ENCODE peak calls at places on chromosomes 2 and 18, in ten cellular contexts. L is iPS-NIHi11; G is RKO; O is EL; K is Calu3; J is GM10248; Y is foreskin fibroblast; C is stimulated activated CD4-positive, alpha-beta T cell treated with anti-CD3 and anti-CD28 coated beads, Interleukin-2, amount 100 ng/mL, for 24 hours; X is ACHN; S is mucosa of gallbladder. B is an unnamed sample.

GRCh38 chr2:29389686-29390085 is 274.5 kb downstream of the CLIP4 start:
- DNase-seq in L (no peak), G (no peak), O (no peak), K (no peak), J (no peak), Y (no peak), C (no peak), X (no peak), S (no peak), B (no peak)

GRCh38 chr2:20374919-20375318 is 24.3 kb upstream of the PUM2 start:
- DNase-seq in L (no peak), G (no peak), O (no peak), K (no peak), J (no peak), Y (no peak), C (no peak), X (no peak), S (no peak), B (no peak)

GRCh38 chr2:24926602-24927252 is 6.7 kb upstream of the ADCY3 start:
- DNase-seq in L (no peak), G (no peak), O (peak), K (no peak), J (no peak), Y (peak), C (peak), X (no peak), S (peak), B (no peak)

GRCh38 chr2:226002438-226002837 is 602.9 kb downstream of the NYAP2 start:
- DNase-seq in L (peak), G (peak), O (peak), K (no peak), J (no peak), Y (peak), C (no peak), X (peak), S (no peak), B (no peak)

GRCh38 chr18:2316082-2316481 is 255.2 kb downstream of the METTL4 start:
- DNase-seq in L (no peak), G (no peak), O (no peak), K (no peak), J (no peak), Y (no peak), C (no peak), X (no peak), S (no peak), B (no peak)

GRCh38 chr2:237281900-237282306 is 132.1 kb downstream of the COL6A3 start:
- DNase-seq in L (no peak), G (no peak), O (peak), K (no peak), J (no peak), Y (peak), C (no peak), X (no peak), S (no peak), B (no peak)

GRCh38 chr2:67548317-67549095 is 151.4 kb downstream of the ETAA1 start:
- DNase-seq in L (peak), G (no peak), O (no peak), K (no peak), J (no peak), Y (no peak), C (no peak), X (no peak), S (no peak), B (no peak)

GRCh38 chr2:120434487-120434886 is 88.6 kb downstream of the INHBB start:
- DNase-seq in L (no peak), G (no peak), O (no peak), K (no peak), J (no peak), Y (peak), C (no peak), X (no peak), S (no peak), B (no peak)

GRCh38 chr2:7612969-7613368 is 695.8 kb downstream of the RNF144A start:
- DNase-seq in L (no peak), G (no peak), O (peak), K (no peak), J (no peak), Y (no peak), C (no peak), X (no peak), S (no peak), B (no peak)

GRCh38 chr2:68766378-68766845 is 31.8 kb downstream of the ARHGAP25 start:
- DNase-seq in L (no peak), G (no peak), O (no peak), K (no peak), J (no peak), Y (no peak), C (peak), X (no peak), S (peak), B (peak)

GRCh38 chr2:177666408-177666807 is 273.8 kb downstream of the AGPS start:
- DNase-seq in L (no peak), G (no peak), O (peak), K (no peak), J (no peak), Y (no peak), C (no peak), X (no peak), S (no peak), B (no peak)

GRCh38 chr2:64586054-64586453 is 61.9 kb downstream of the AFTPH start:
- DNase-seq in L (no peak), G (no peak), O (no peak), K (no peak), J (no peak), Y (no peak), C (no peak), X (no peak), S (no peak), B (no peak)

GRCh38 chr2:38168710-38169480 is 92.9 kb upstream of the CYP1B1 start:
- DNase-seq in L (no peak), G (no peak), O (peak), K (no peak), J (no peak), Y (no peak), C (no peak), X (peak), S (no peak), B (no peak)

GRCh38 chr2:107588960-107589542 is 237.6 kb upstream of the RGPD4 start:
- DNase-seq in L (no peak), G (no peak), O (peak), K (no peak), J (no peak), Y (no peak), C (no peak), X (no peak), S (no peak), B (no peak)

GRCh38 chr2:68317971-68318685 is 1.6 kb downstream of the CNRIP1 start:
- DNase-seq in L (no peak), G (no peak), O (no peak), K (no peak), J (no peak), Y (no peak), C (no peak), X (no peak), S (no peak), B (no peak)